ENCODE peak calls at places on chromosomes 1 and 21, in six cellular contexts. One of them, this sample, is unnamed.

GRCh38 chr1:111656093-111657017 is 36.8 kb downstream of the RAP1A start:
- DNase-seq in AG04450: peak; percentile 15
- DNase-seq in T-helper 2 cell: no peak
- DNase-seq in activated CD4-positive, alpha-beta T cell treated with anti-CD3 and anti-CD28 coated beads for 48 hours: no peak
- DNase-seq in testis: peak; percentile 53
- DNase-seq in H9: no peak
- DNase-seq in this sample: peak; percentile 28

GRCh38 chr1:47533176-47534039 is 95.6 kb downstream of the FOXD2 start:
- DNase-seq in testis: peak; percentile 70
- DNase-seq in H9: peak; percentile 87
- DNase-seq in activated CD4-positive, alpha-beta T cell treated with anti-CD3 and anti-CD28 coated beads for 48 hours: peak; percentile 20
- DNase-seq in AG04450: peak; percentile 29
- DNase-seq in T-helper 2 cell: no peak
- DNase-seq in this sample: peak; percentile 33

GRCh38 chr1:47450606-47451005 is 12.8 kb downstream of the FOXD2 start:
- DNase-seq in AG04450: no peak
- DNase-seq in H9: no peak
- DNase-seq in activated CD4-positive, alpha-beta T cell treated with anti-CD3 and anti-CD28 coated beads for 48 hours: no peak
- DNase-seq in testis: no peak
- DNase-seq in T-helper 2 cell: no peak
- DNase-seq in this sample: no peak

GRCh38 chr1:6911229-6911941 is 126.1 kb downstream of the CAMTA1 start:
- DNase-seq in AG04450: no peak
- DNase-seq in H9: peak; percentile 23
- DNase-seq in T-helper 2 cell: no peak
- DNase-seq in testis: no peak
- DNase-seq in activated CD4-positive, alpha-beta T cell treated with anti-CD3 and anti-CD28 coated beads for 48 hours: no peak
- DNase-seq in this sample: no peak

GRCh38 chr1:240533154-240533780 is 78.7 kb downstream of the GREM2 start:
- DNase-seq in testis: no peak
- DNase-seq in H9: no peak
- DNase-seq in T-helper 2 cell: no peak
- DNase-seq in AG04450: no peak
- DNase-seq in activated CD4-positive, alpha-beta T cell treated with anti-CD3 and anti-CD28 coated beads for 48 hours: no peak
- DNase-seq in this sample: no peak

GRCh38 chr21:41025057-41025390 is 142.9 kb upstream of the BACE2 start:
- DNase-seq in testis: no peak
- DNase-seq in T-helper 2 cell: no peak
- DNase-seq in AG04450: no peak
- DNase-seq in activated CD4-positive, alpha-beta T cell treated with anti-CD3 and anti-CD28 coated beads for 48 hours: no peak
- DNase-seq in H9: no peak
- DNase-seq in this sample: no peak

GRCh38 chr1:14955402-14955801 is 198.1 kb upstream of the TMEM51 start:
- DNase-seq in H9: no peak
- DNase-seq in AG04450: no peak
- DNase-seq in activated CD4-positive, alpha-beta T cell treated with anti-CD3 and anti-CD28 coated beads for 48 hours: no peak
- DNase-seq in testis: no peak
- DNase-seq in T-helper 2 cell: no peak
- DNase-seq in this sample: no peak

GRCh38 chr1:1431845-1432565 is 3.5 kb upstream of the VWA1 start:
- DNase-seq in activated CD4-positive, alpha-beta T cell treated with anti-CD3 and anti-CD28 coated beads for 48 hours: no peak
- DNase-seq in testis: no peak
- DNase-seq in T-helper 2 cell: no peak
- DNase-seq in AG04450: no peak
- DNase-seq in H9: no peak
- DNase-seq in this sample: no peak

GRCh38 chr1:40133122-40133665 is 28.0 kb upstream of the RLF start:
- DNase-seq in activated CD4-positive, alpha-beta T cell treated with anti-CD3 and anti-CD28 coated beads for 48 hours: no peak
- DNase-seq in AG04450: no peak
- DNase-seq in testis: peak; percentile 23
- DNase-seq in H9: no peak
- DNase-seq in T-helper 2 cell: no peak
- DNase-seq in this sample: peak; percentile 17

GRCh38 chr1:159826436-159827101 is at the start of gene SLAMF8:
- DNase-seq in H9: no peak
- DNase-seq in activated CD4-positive, alpha-beta T cell treated with anti-CD3 and anti-CD28 coated beads for 48 hours: peak; percentile 69
- DNase-seq in testis: peak; percentile 32
- DNase-seq in AG04450: no peak
- DNase-seq in T-helper 2 cell: no peak
- DNase-seq in this sample: peak; percentile 17

GRCh38 chr1:218467101-218467728 is 122.1 kb downstream of the TGFB2 start:
- DNase-seq in activated CD4-positive, alpha-beta T cell treated with anti-CD3 and anti-CD28 coated beads for 48 hours: no peak
- DNase-seq in T-helper 2 cell: no peak
- DNase-seq in H9: no peak
- DNase-seq in AG04450: peak; percentile 59
- DNase-seq in testis: no peak
- DNase-seq in this sample: no peak

GRCh38 chr1:95381980-95382379 is 148.0 kb downstream of the RWDD3 start:
- DNase-seq in T-helper 2 cell: no peak
- DNase-seq in activated CD4-positive, alpha-beta T cell treated with anti-CD3 and anti-CD28 coated beads for 48 hours: no peak
- DNase-seq in testis: no peak
- DNase-seq in H9: no peak
- DNase-seq in AG04450: no peak
- DNase-seq in this sample: no peak

GRCh38 chr21:15211491-15212133 is 146.8 kb upstream of the NRIP1 start:
- DNase-seq in H9: no peak
- DNase-seq in testis: no peak
- DNase-seq in activated CD4-positive, alpha-beta T cell treated with anti-CD3 and anti-CD28 coated beads for 48 hours: no peak
- DNase-seq in AG04450: no peak
- DNase-seq in T-helper 2 cell: no peak
- DNase-seq in this sample: no peak

GRCh38 chr1:208089151-208089550 is 155.0 kb downstream of the PLXNA2 start:
- DNase-seq in T-helper 2 cell: no peak
- DNase-seq in activated CD4-positive, alpha-beta T cell treated with anti-CD3 and anti-CD28 coated beads for 48 hours: no peak
- DNase-seq in H9: no peak
- DNase-seq in AG04450: no peak
- DNase-seq in testis: peak; percentile 70
- DNase-seq in this sample: no peak

GRCh38 chr1:56934400-56935080 is 31.3 kb downstream of the C8B start:
- DNase-seq in AG04450: no peak
- DNase-seq in H9: no peak
- DNase-seq in activated CD4-positive, alpha-beta T cell treated with anti-CD3 and anti-CD28 coated beads for 48 hours: no peak
- DNase-seq in testis: no peak
- DNase-seq in T-helper 2 cell: no peak
- DNase-seq in this sample: no peak

GRCh38 chr1:247551716-247552115 is 2.8 kb downstream of the GCSAML start:
- DNase-seq in H9: no peak
- DNase-seq in testis: no peak
- DNase-seq in activated CD4-positive, alpha-beta T cell treated with anti-CD3 and anti-CD28 coated beads for 48 hours: no peak
- DNase-seq in T-helper 2 cell: no peak
- DNase-seq in AG04450: no peak
- DNase-seq in this sample: no peak

GRCh38 chr1:150192012-150192411 is 42.3 kb downstream of the PLEKHO1 start:
- DNase-seq in activated CD4-positive, alpha-beta T cell treated with anti-CD3 and anti-CD28 coated beads for 48 hours: no peak
- DNase-seq in testis: no peak
- DNase-seq in H9: no peak
- DNase-seq in AG04450: peak; percentile 33
- DNase-seq in T-helper 2 cell: no peak
- DNase-seq in this sample: no peak

GRCh38 chr1:44036409-44037111 is 5.3 kb upstream of the SLC6A9 start:
- DNase-seq in activated CD4-positive, alpha-beta T cell treated with anti-CD3 and anti-CD28 coated beads for 48 hours: peak; percentile 78
- DNase-seq in AG04450: no peak
- DNase-seq in T-helper 2 cell: peak; percentile 57
- DNase-seq in testis: peak; percentile 78
- DNase-seq in H9: peak; percentile 71
- DNase-seq in this sample: peak; percentile 76

GRCh38 chr1:16926491-16927195 is 4.9 kb downstream of the CROCC start:
- DNase-seq in testis: no peak
- DNase-seq in AG04450: no peak
- DNase-seq in H9: no peak
- DNase-seq in activated CD4-positive, alpha-beta T cell treated with anti-CD3 and anti-CD28 coated beads for 48 hours: no peak
- DNase-seq in T-helper 2 cell: no peak
- DNase-seq in this sample: no peak

GRCh38 chr21:23543334-23543733 is 2063.9 kb downstream of the MRPL39 start:
- DNase-seq in testis: peak; percentile 28
- DNase-seq in H9: no peak
- DNase-seq in AG04450: no peak
- DNase-seq in activated CD4-positive, alpha-beta T cell treated with anti-CD3 and anti-CD28 coated beads for 48 hours: no peak
- DNase-seq in T-helper 2 cell: no peak
- DNase-seq in this sample: no peak

GRCh38 chr1:205018381-205018780 is 24.6 kb upstream of the CNTN2 start:
- DNase-seq in H9: no peak
- DNase-seq in T-helper 2 cell: no peak
- DNase-seq in activated CD4-positive, alpha-beta T cell treated with anti-CD3 and anti-CD28 coated beads for 48 hours: no peak
- DNase-seq in testis: no peak
- DNase-seq in AG04450: no peak
- DNase-seq in this sample: no peak

GRCh38 chr1:225879521-225880209 is 2.5 kb downstream of the TMEM63A start:
- DNase-seq in AG04450: no peak
- DNase-seq in T-helper 2 cell: no peak
- DNase-seq in H9: no peak
- DNase-seq in testis: no peak
- DNase-seq in activated CD4-positive, alpha-beta T cell treated with anti-CD3 and anti-CD28 coated beads for 48 hours: no peak
- DNase-seq in this sample: no peak

GRCh38 chr1:111099289-111099688 is 40.6 kb downstream of the DRAM2 start:
- DNase-seq in H9: no peak
- DNase-seq in activated CD4-positive, alpha-beta T cell treated with anti-CD3 and anti-CD28 coated beads for 48 hours: no peak
- DNase-seq in T-helper 2 cell: no peak
- DNase-seq in AG04450: no peak
- DNase-seq in testis: no peak
- DNase-seq in this sample: no peak

GRCh38 chr1:223136086-223136485 is 7.0 kb downstream of the TLR5 start:
- DNase-seq in AG04450: no peak
- DNase-seq in testis: no peak
- DNase-seq in T-helper 2 cell: no peak
- DNase-seq in activated CD4-positive, alpha-beta T cell treated with anti-CD3 and anti-CD28 coated beads for 48 hours: no peak
- DNase-seq in H9: peak; percentile 68
- DNase-seq in this sample: no peak

GRCh38 chr1:2228684-2229031 is 539 bp downstream of the SKI start:
- DNase-seq in activated CD4-positive, alpha-beta T cell treated with anti-CD3 and anti-CD28 coated beads for 48 hours: peak; percentile 54
- DNase-seq in H9: no peak
- DNase-seq in testis: no peak
- DNase-seq in AG04450: no peak
- DNase-seq in T-helper 2 cell: no peak
- DNase-seq in this sample: peak; percentile 45

GRCh38 chr1:45530632-45531135 is 9.0 kb upstream of the PRDX1 start:
- DNase-seq in testis: no peak
- DNase-seq in AG04450: no peak
- DNase-seq in activated CD4-positive, alpha-beta T cell treated with anti-CD3 and anti-CD28 coated beads for 48 hours: no peak
- DNase-seq in H9: no peak
- DNase-seq in T-helper 2 cell: no peak
- DNase-seq in this sample: no peak

GRCh38 chr1:24103879-24104278 is 8.1 kb downstream of the MYOM3 start:
- DNase-seq in testis: no peak
- DNase-seq in T-helper 2 cell: no peak
- DNase-seq in activated CD4-positive, alpha-beta T cell treated with anti-CD3 and anti-CD28 coated beads for 48 hours: no peak
- DNase-seq in AG04450: no peak
- DNase-seq in H9: no peak
- DNase-seq in this sample: no peak

GRCh38 chr1:16231331-16232315 is 5.4 kb downstream of the CPLANE2 start:
- DNase-seq in activated CD4-positive, alpha-beta T cell treated with anti-CD3 and anti-CD28 coated beads for 48 hours: no peak
- DNase-seq in testis: no peak
- DNase-seq in T-helper 2 cell: no peak
- DNase-seq in H9: no peak
- DNase-seq in AG04450: no peak
- DNase-seq in this sample: no peak

This sample was measured in thyroid gland.